ENCODE peak calls at places on chromosomes 2 and 18, in four cellular contexts. P is IMR-90, U is nephron progenitor cell, J is cardiac fibroblast. M is an unnamed sample.
A peak's percentile ranks its signal among the peaks of the same experiment; 100 is the strongest.

GRCh38 chr18:5717241-5717640 is 173.4 kb upstream of the EPB41L3 start:
- DNase-seq in P (no peak), U (no peak), J (no peak), M (no peak)

GRCh38 chr2:102278720-102279390 is 32.5 kb upstream of the IL1RL1 start:
- DNase-seq in P (peak; percentile 42), U (peak; percentile 10), J (peak; percentile 39), M (no peak)

GRCh38 chr18:66632771-66633170 is 28.9 kb upstream of the CDH19 start:
- DNase-seq in P (no peak), U (no peak), J (peak; percentile 42), M (no peak)

GRCh38 chr18:27540126-27540525 is 355.0 kb upstream of the CHST9 start:
- DNase-seq in P (no peak), U (peak; percentile 54), J (no peak), M (no peak)

GRCh38 chr2:160977854-160978253 is 182.4 kb upstream of the TANK start:
- DNase-seq in P (no peak), U (no peak), J (no peak), M (no peak)

GRCh38 chr2:239870863-239871262 is 154.3 kb downstream of the NDUFA10 start:
- DNase-seq in P (no peak), U (no peak), J (no peak), M (no peak)

GRCh38 chr2:216838146-216838545 is 21.7 kb downstream of the TNP1 start:
- DNase-seq in P (peak; percentile 70), U (no peak), J (peak; percentile 35), M (no peak)

GRCh38 chr18:52499018-52499417 is 159.0 kb downstream of the DCC start:
- DNase-seq in P (no peak), U (no peak), J (no peak), M (no peak)

DNA sequence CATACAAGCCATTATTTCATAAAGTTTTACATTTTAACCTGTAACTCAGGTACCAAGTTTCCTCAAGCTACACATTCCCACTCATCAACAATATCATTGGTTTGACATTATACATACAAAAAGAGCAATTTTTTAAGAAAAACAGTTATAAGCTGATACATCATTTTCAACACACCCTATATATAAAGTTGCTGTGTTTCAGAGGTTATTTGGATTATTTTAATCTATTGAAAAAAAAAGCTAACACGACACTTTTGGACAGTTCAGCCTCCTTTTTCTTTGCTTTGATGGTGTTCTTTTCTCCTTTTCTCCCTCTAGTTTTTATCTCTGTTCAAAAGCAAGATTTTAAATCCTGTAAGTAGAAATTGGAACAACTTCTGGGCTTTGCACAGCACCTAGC is 175.9 kb upstream of the CREB1 start:
- DNase-seq in P (no peak), U (no peak), J (no peak), M (no peak)
- TF ChIP-seq CTCF in P (no peak), U (no peak), J (no peak), M (no peak)

DNA sequence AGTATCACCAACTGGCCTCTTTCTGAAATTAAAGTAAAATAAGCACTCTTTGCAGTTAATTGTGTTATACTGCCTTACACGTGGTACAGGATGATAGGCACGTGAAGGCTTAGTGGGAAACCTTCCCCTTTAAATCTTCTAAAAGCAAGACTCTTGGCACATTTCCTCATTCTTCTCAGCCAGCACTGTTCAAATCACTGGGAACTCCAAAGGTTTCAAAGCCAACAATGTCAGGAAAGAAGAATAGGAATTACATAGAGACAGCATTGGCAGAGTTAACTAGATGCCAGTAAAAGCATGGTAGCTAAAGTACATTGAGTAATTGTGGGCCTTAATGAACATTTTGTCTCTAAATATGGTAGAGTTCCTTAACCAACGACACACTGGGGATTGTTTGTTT is 96.4 kb downstream of the DTNA start:
- DNase-seq in P (no peak), U (no peak), J (no peak), M (no peak)
- TF ChIP-seq CTCF in P (no peak), U (no peak), J (no peak), M (no peak)

DNA sequence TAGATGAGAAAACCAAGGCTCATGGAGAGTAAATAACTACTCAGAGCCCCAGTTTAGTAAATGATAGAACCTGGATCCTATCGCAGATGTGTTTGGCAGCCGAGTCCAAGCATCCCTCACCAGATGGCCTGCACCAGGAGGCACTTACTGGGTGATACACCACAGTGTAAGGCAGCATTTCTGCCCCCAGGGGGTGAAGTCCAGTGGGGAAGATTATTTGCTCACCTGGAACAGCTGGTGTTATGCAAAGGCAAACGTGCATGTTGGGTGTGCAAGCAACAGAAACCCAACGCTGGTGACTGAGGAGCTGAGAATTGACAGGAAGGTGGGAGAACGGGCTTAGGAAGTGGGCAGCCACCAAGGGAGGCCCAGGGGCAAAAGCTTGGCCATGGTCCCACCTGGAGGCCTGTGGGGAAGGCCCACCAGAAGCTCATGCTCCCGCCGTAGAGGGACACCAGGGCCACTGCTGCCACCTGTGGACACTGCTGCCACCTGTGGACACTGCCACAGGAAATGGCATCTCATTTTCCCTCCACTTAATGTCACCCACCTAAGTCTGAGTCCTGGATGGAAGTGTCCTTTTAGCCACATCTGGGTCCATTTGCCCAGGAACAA is 100.6 kb downstream of the TFCP2L1 start:
- DNase-seq in P (no peak), U (no peak), J (no peak), M (no peak)
- TF ChIP-seq CTCF in P (no peak), U (no peak), J (no peak), M (no peak)

GRCh38 chr2:27159271-27159670 is 10.5 kb downstream of the TCF23 start:
- DNase-seq in P (no peak), U (no peak), J (no peak), M (no peak)
- TF ChIP-seq CTCF in P (no peak), U (no peak), J (no peak), M (no peak)

GRCh38 chr2:47198985-47199451 is 43.9 kb upstream of the STPG4 start:
- DNase-seq in P (peak; percentile 100), U (no peak), J (peak; percentile 95), M (no peak)

GRCh38 chr2:47193607-47194006 is 38.5 kb upstream of the STPG4 start:
- DNase-seq in P (no peak), U (no peak), J (peak; percentile 58), M (no peak)

GRCh38 chr2:47194410-47194809 is 39.3 kb upstream of the STPG4 start:
- DNase-seq in P (no peak), U (no peak), J (no peak), M (no peak)

GRCh38 chr2:47196499-47196898 is 41.4 kb upstream of the STPG4 start:
- DNase-seq in P (no peak), U (no peak), J (no peak), M (no peak)

GRCh38 chr2:47195149-47195548 is 40.0 kb upstream of the STPG4 start:
- DNase-seq in P (no peak), U (no peak), J (peak; percentile 65), M (no peak)
- TF ChIP-seq CTCF in P (no peak), U (no peak), J (no peak), M (no peak)

M was measured in natural killer cell.